ENCODE peak calls at places on chromosomes 16 and 17, in seven cellular contexts. One of them, this sample, is unnamed.

GRCh38 chr17:39696731-39697130 is 3.1 kb upstream of the ERBB2 start:
- DNase-seq in GM03348: no peak
- DNase-seq in fibroblast of mammary gland: no peak
- DNase-seq in WTC11: no peak
- DNase-seq in tibial artery: no peak
- DNase-seq in GM04504: no peak
- DNase-seq in aorta: no peak
- DNase-seq in this sample: no peak

GRCh38 chr17:57574040-57574513 is 171.0 kb downstream of the CCDC182 start:
- DNase-seq in GM04504: no peak
- DNase-seq in GM03348: peak; percentile 66
- DNase-seq in aorta: no peak
- DNase-seq in tibial artery: peak; percentile 64
- DNase-seq in WTC11: no peak
- DNase-seq in fibroblast of mammary gland: peak; percentile 73
- DNase-seq in this sample: no peak

GRCh38 chr16:64724339-64724738 is 397.5 kb downstream of the CDH11 start:
- DNase-seq in fibroblast of mammary gland: no peak
- DNase-seq in GM04504: no peak
- DNase-seq in tibial artery: no peak
- DNase-seq in WTC11: no peak
- DNase-seq in aorta: no peak
- DNase-seq in GM03348: no peak
- DNase-seq in this sample: no peak

GRCh38 chr17:81417879-81418709 is 22.8 kb downstream of the BAHCC1 start:
- DNase-seq in GM03348: no peak
- DNase-seq in tibial artery: no peak
- DNase-seq in fibroblast of mammary gland: no peak
- DNase-seq in aorta: no peak
- DNase-seq in GM04504: no peak
- DNase-seq in WTC11: no peak
- DNase-seq in this sample: no peak

GRCh38 chr17:32310927-32311568 is 30.9 kb downstream of the C17orf75 start:
- DNase-seq in GM04504: no peak
- DNase-seq in tibial artery: no peak
- DNase-seq in GM03348: no peak
- DNase-seq in WTC11: no peak
- DNase-seq in fibroblast of mammary gland: peak; percentile 15
- DNase-seq in aorta: no peak
- DNase-seq in this sample: no peak

GRCh38 chr16:69890114-69890890 is 60.8 kb upstream of the CLEC18A start:
- DNase-seq in GM03348: peak; percentile 69
- DNase-seq in tibial artery: peak; percentile 67
- DNase-seq in aorta: peak; percentile 81
- DNase-seq in fibroblast of mammary gland: peak; percentile 74
- DNase-seq in GM04504: peak; percentile 55
- DNase-seq in WTC11: peak; percentile 44
- DNase-seq in this sample: peak; percentile 35

GRCh38 chr17:79658811-79659207 is 48.0 kb upstream of the RBFOX3 start:
- DNase-seq in WTC11: peak; percentile 63
- DNase-seq in GM04504: no peak
- DNase-seq in aorta: peak; percentile 63
- DNase-seq in tibial artery: no peak
- DNase-seq in fibroblast of mammary gland: peak; percentile 25
- DNase-seq in GM03348: no peak
- DNase-seq in this sample: no peak

GRCh38 chr17:36482611-36483504 is 3.6 kb upstream of the ZNHIT3 start:
- DNase-seq in fibroblast of mammary gland: peak; percentile 74
- DNase-seq in tibial artery: peak; percentile 73
- DNase-seq in GM03348: peak; percentile 96
- DNase-seq in WTC11: peak; percentile 93
- DNase-seq in GM04504: peak; percentile 38
- DNase-seq in aorta: peak; percentile 96
- DNase-seq in this sample: peak; percentile 97

GRCh38 chr17:81524865-81525159 is 3.4 kb upstream of the FSCN2 start:
- DNase-seq in aorta: no peak
- DNase-seq in WTC11: no peak
- DNase-seq in GM03348: no peak
- DNase-seq in fibroblast of mammary gland: no peak
- DNase-seq in GM04504: no peak
- DNase-seq in tibial artery: no peak
- DNase-seq in this sample: no peak

GRCh38 chr17:40175928-40176327 is 1.3 kb upstream of the RAPGEFL1 start:
- DNase-seq in WTC11: no peak
- DNase-seq in GM03348: no peak
- DNase-seq in tibial artery: no peak
- DNase-seq in fibroblast of mammary gland: no peak
- DNase-seq in GM04504: no peak
- DNase-seq in aorta: no peak
- DNase-seq in this sample: no peak

GRCh38 chr17:2789700-2790099 is 6.5 kb upstream of the RAP1GAP2 start:
- DNase-seq in fibroblast of mammary gland: peak; percentile 5
- DNase-seq in aorta: no peak
- DNase-seq in GM04504: no peak
- DNase-seq in tibial artery: no peak
- DNase-seq in GM03348: no peak
- DNase-seq in WTC11: no peak
- DNase-seq in this sample: no peak

GRCh38 chr16:21656795-21657768 is 4.7 kb upstream of the IGSF6 start:
- DNase-seq in tibial artery: no peak
- DNase-seq in WTC11: no peak
- DNase-seq in fibroblast of mammary gland: peak; percentile 69
- DNase-seq in aorta: no peak
- DNase-seq in GM03348: peak; percentile 81
- DNase-seq in GM04504: peak; percentile 30
- DNase-seq in this sample: peak; percentile 78

GRCh38 chr17:81148986-81149533 is 16.2 kb upstream of the PVALEF start:
- DNase-seq in WTC11: no peak
- DNase-seq in aorta: no peak
- DNase-seq in GM03348: no peak
- DNase-seq in fibroblast of mammary gland: no peak
- DNase-seq in tibial artery: no peak
- DNase-seq in GM04504: no peak
- DNase-seq in this sample: no peak

GRCh38 chr17:37848690-37849616 is 75.3 kb upstream of the TBC1D3K start:
- DNase-seq in GM04504: peak; percentile 66
- DNase-seq in tibial artery: no peak
- DNase-seq in aorta: no peak
- DNase-seq in GM03348: peak; percentile 41
- DNase-seq in fibroblast of mammary gland: peak; percentile 77
- DNase-seq in WTC11: no peak
- DNase-seq in this sample: no peak

GRCh38 chr17:17463821-17464220 is 13.0 kb upstream of the MED9 start:
- DNase-seq in tibial artery: no peak
- DNase-seq in WTC11: no peak
- DNase-seq in aorta: no peak
- DNase-seq in GM03348: no peak
- DNase-seq in fibroblast of mammary gland: no peak
- DNase-seq in GM04504: no peak
- DNase-seq in this sample: no peak

GRCh38 chr17:32784113-32784512 is 92.8 kb downstream of the MYO1D start:
- DNase-seq in tibial artery: no peak
- DNase-seq in fibroblast of mammary gland: no peak
- DNase-seq in WTC11: no peak
- DNase-seq in GM04504: no peak
- DNase-seq in GM03348: no peak
- DNase-seq in aorta: no peak
- DNase-seq in this sample: no peak

GRCh38 chr17:50719144-50719923 is at the start of gene LUC7L3:
- DNase-seq in GM03348: peak; percentile 99
- DNase-seq in aorta: peak; percentile 98
- DNase-seq in WTC11: peak; percentile 93
- DNase-seq in fibroblast of mammary gland: peak; percentile 90
- DNase-seq in tibial artery: peak; percentile 91
- DNase-seq in GM04504: peak; percentile 88
- DNase-seq in this sample: peak; percentile 99

GRCh38 chr17:16887523-16888095 is 84.3 kb downstream of the TNFRSF13B start:
- DNase-seq in fibroblast of mammary gland: no peak
- DNase-seq in GM04504: no peak
- DNase-seq in aorta: no peak
- DNase-seq in tibial artery: no peak
- DNase-seq in WTC11: no peak
- DNase-seq in GM03348: no peak
- DNase-seq in this sample: no peak

GRCh38 chr16:85426806-85427205 is 186.3 kb upstream of the GSE1 start:
- DNase-seq in aorta: peak; percentile 56
- DNase-seq in fibroblast of mammary gland: no peak
- DNase-seq in GM03348: no peak
- DNase-seq in tibial artery: peak; percentile 5
- DNase-seq in GM04504: no peak
- DNase-seq in WTC11: no peak
- DNase-seq in this sample: no peak

GRCh38 chr16:10466861-10467260 is 81.0 kb downstream of the ATF7IP2 start:
- DNase-seq in tibial artery: no peak
- DNase-seq in aorta: no peak
- DNase-seq in GM03348: no peak
- DNase-seq in GM04504: no peak
- DNase-seq in fibroblast of mammary gland: no peak
- DNase-seq in WTC11: no peak
- DNase-seq in this sample: no peak

GRCh38 chr17:77279448-77280303 is 138.9 kb downstream of the SEC14L1 start:
- DNase-seq in GM04504: no peak
- DNase-seq in tibial artery: no peak
- DNase-seq in GM03348: no peak
- DNase-seq in aorta: no peak
- DNase-seq in fibroblast of mammary gland: peak; percentile 84
- DNase-seq in WTC11: no peak
- DNase-seq in this sample: no peak

GRCh38 chr16:66273644-66274334 is 92.7 kb upstream of the CDH5 start:
- DNase-seq in aorta: no peak
- DNase-seq in GM04504: no peak
- DNase-seq in fibroblast of mammary gland: peak; percentile 90
- DNase-seq in GM03348: peak; percentile 54
- DNase-seq in WTC11: peak; percentile 49
- DNase-seq in tibial artery: no peak
- DNase-seq in this sample: peak; percentile 38

GRCh38 chr16:11025120-11025531 is 80.8 kb downstream of the CLEC16A start:
- DNase-seq in tibial artery: no peak
- DNase-seq in GM03348: no peak
- DNase-seq in fibroblast of mammary gland: no peak
- DNase-seq in aorta: no peak
- DNase-seq in GM04504: no peak
- DNase-seq in WTC11: no peak
- DNase-seq in this sample: no peak

GRCh38 chr17:71792966-71793365 is 327.9 kb upstream of the SOX9 start:
- DNase-seq in GM04504: no peak
- DNase-seq in tibial artery: no peak
- DNase-seq in fibroblast of mammary gland: peak; percentile 85
- DNase-seq in GM03348: peak; percentile 39
- DNase-seq in WTC11: no peak
- DNase-seq in aorta: no peak
- DNase-seq in this sample: no peak